ENCODE peak calls at places on chromosome 20, in six cellular contexts. O is mammary epithelial cell, V is left ventricle myocardium inferior, N is ovary, R is GM06990, L is cardiac fibroblast. F is an unnamed sample.

GRCh38 chr20:33576432-33576883 is 85.7 kb upstream of the C20orf144 start:
- DNase-seq in N (no peak), V (no peak), L (no peak), R (no peak), O (no peak), F (no peak)

GRCh38 chr20:47379433-47380150 is 23.1 kb upstream of the ZMYND8 start:
- DNase-seq in N (no peak), R (no peak), O (no peak), L (peak), V (no peak), F (no peak)

GRCh38 chr20:4862661-4863060 is 138.6 kb downstream of the SLC23A2 start:
- DNase-seq in N (no peak), L (no peak), V (no peak), R (no peak), O (no peak), F (no peak)

GRCh38 chr20:4086771-4087677 is 71.7 kb upstream of the RNF24 start:
- DNase-seq in O (no peak), V (no peak), R (no peak), L (no peak), N (no peak), F (no peak)

GRCh38 chr20:32626859-32627636 is 41.9 kb upstream of the NOL4L start:
- DNase-seq in O (no peak), N (no peak), R (peak), V (no peak), L (no peak), F (no peak)

GRCh38 chr20:18323705-18324104 is 35.4 kb downstream of the ZNF133 start:
- DNase-seq in O (no peak), R (no peak), V (no peak), N (no peak), L (no peak), F (no peak)

GRCh38 chr20:51311636-51312479 is 230.7 kb downstream of the NFATC2 start:
- DNase-seq in O (peak), N (no peak), R (no peak), V (no peak), L (no peak), F (no peak)

GRCh38 chr20:48739395-48740268 is 88.2 kb downstream of the PREX1 start:
- DNase-seq in V (no peak), O (no peak), R (no peak), L (no peak), N (no peak), F (no peak)

GRCh38 chr20:63706852-63707557 is 771 bp downstream of the ARFRP1 start:
- DNase-seq in O (peak), R (peak), N (peak), V (no peak), L (peak), F (no peak)

GRCh38 chr20:53579266-53579580 is 14.4 kb downstream of the ZNF217 start:
- DNase-seq in V (no peak), N (no peak), R (no peak), L (no peak), O (no peak), F (no peak)
- H3K4me3 ChIP-seq in V (peak), N (no peak), R (peak), L (peak), O (peak), F (peak)

DNA sequence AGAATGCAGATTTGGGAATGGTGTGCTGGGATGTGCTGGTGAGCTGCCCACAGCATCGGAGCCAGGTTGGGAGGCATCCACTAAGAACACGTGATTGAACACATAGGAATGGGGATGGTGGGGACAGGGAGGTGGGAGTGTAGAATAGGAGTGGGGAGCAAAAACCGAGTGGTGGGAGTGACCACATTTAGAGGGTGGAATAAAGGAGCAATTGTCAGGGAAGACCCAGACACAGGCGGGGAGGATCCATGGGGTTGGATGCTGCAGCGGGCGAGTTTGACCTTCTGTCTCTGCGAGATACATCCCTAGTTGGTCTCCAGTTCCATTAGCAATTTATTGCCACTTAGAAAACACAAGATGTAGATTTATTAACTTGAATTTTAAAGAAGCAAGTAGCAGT is 4.7 kb downstream of the NAA20 start:
- DNase-seq in N (no peak), R (no peak), O (no peak), L (no peak), V (no peak), F (no peak)
- H3K4me3 ChIP-seq in N (no peak), R (no peak), O (no peak), L (no peak), V (no peak), F (no peak)

GRCh38 chr20:62646851-62647520 is 4.7 kb downstream of the SLCO4A1 start:
- DNase-seq in V (no peak), N (no peak), O (no peak), R (no peak), L (no peak), F (no peak)

GRCh38 chr20:62644044-62644795 is 1.9 kb downstream of the SLCO4A1 start:
- DNase-seq in L (no peak), O (no peak), N (no peak), R (no peak), V (no peak), F (no peak)

GRCh38 chr20:62643521-62644043 is 1.3 kb downstream of the SLCO4A1 start:
- DNase-seq in V (no peak), R (no peak), O (no peak), N (no peak), L (no peak), F (no peak)

GRCh38 chr20:62645613-62646012 is 3.3 kb downstream of the SLCO4A1 start:
- DNase-seq in L (no peak), V (no peak), O (no peak), R (no peak), N (no peak), F (no peak)

GRCh38 chr20:62644802-62645496 is 2.6 kb downstream of the SLCO4A1 start:
- DNase-seq in O (no peak), N (no peak), L (no peak), R (no peak), V (no peak), F (no peak)
- H3K4me3 ChIP-seq in O (no peak), N (no peak), L (no peak), R (no peak), V (peak), F (no peak)

DNA sequence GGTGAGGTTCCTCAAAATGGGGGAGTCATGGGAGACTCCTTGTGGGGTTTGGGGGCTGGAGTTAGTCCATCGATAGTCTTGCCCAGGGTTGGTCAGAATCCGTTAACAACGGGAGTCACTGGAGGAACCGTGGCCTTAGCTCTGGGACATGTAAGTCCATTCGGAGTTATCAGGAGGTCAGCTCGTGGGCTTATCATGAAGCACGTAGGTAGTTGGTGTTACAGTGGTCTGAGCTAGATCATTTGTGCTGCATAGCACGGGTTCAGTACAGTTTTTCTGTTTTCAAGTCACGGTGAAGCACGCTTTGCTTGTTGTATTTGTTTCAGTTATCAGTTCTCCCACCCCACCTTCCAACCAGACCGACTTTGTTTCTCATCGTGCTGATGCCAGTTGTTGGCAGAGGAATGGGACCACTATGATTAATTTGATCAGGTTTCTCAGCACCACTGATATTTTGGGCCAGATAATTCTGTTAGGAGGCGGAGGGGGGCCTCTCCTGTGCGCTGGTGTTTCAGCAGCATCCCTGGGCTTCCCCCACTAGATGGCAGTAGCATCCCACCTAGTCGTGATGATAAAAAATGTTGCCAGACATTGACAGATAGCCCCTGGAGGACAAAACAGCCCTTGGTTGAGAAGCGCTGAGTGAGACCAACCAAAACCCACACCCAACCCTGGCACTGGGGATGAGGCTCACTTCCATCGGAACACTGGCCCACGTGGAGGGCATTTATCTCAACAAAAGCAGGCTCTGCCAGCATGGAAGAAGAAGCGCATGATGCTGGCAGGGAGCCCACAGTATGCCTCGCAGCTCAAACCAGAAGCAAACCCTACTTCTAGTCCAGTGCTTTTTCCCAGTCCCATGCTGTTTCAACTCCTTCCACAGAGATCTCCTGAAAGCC is 2.2 kb upstream of the APMAP start:
- DNase-seq in L (peak), O (peak), V (peak), N (peak), R (peak), F (no peak)
- H3K4me3 ChIP-seq in L (no peak), O (no peak), V (peak), N (no peak), R (no peak), F (peak)

GRCh38 chr20:845967-846893 is 12.7 kb downstream of the FAM110A start:
- DNase-seq in N (no peak), O (no peak), L (no peak), V (no peak), R (no peak), F (no peak)

GRCh38 chr20:842547-842940 is 9.0 kb downstream of the FAM110A start:
- DNase-seq in N (no peak), L (no peak), V (no peak), O (no peak), R (no peak), F (no peak)

GRCh38 chr20:843908-844307 is 10.4 kb downstream of the FAM110A start:
- DNase-seq in V (no peak), R (no peak), N (no peak), O (peak), L (no peak), F (no peak)

GRCh38 chr20:845226-845868 is 11.8 kb downstream of the FAM110A start:
- DNase-seq in N (no peak), L (no peak), R (no peak), O (no peak), V (no peak), F (no peak)

GRCh38 chr20:844473-845225 is 11.1 kb downstream of the FAM110A start:
- DNase-seq in R (peak), O (peak), V (peak), N (peak), L (peak), F (peak)
- H3K4me3 ChIP-seq in R (peak), O (peak), V (peak), N (peak), L (peak), F (peak)

DNA sequence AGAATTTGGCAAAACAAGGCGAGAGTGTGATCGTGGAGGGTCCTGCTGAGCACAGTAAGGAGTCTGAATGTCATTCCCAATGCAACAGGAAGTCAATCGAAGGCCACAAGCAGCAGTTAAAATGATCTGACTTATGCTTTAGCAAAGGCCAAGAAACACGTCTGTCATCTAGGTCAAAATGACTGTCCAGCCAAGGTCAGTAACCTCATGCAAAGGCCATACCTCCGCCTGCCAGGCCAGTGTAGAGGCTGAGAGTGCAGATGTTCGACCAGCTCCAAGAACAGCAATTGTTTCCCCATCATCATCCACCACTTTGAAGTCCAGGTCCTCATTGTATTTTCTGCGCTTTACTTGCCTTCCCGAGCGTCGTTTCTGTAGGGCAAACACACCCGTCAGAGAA is 105.6 kb downstream of the CHD6 start:
- DNase-seq in O (no peak), N (no peak), R (no peak), L (no peak), V (no peak), F (no peak)
- H3K4me3 ChIP-seq in O (no peak), N (no peak), R (no peak), L (no peak), V (no peak), F (no peak)